ENCODE peak calls at places on chromosomes 7 and 10, in seven cellular contexts. O is H9, S is IMR-90, P is H1, T is mesendoderm, N is trophoblast cell, Q is mesenchymal stem cell. I is an unnamed sample.

GRCh38 chr7:25926891-25927625 is 224.9 kb upstream of the NFE2L3 start:
- DNase-seq in O (no peak), S (no peak), P (no peak), T (no peak), N (no peak), Q (no peak), I (no peak)

GRCh38 chr10:81548160-81548559 is 326.8 kb upstream of the NRG3 start:
- DNase-seq in O (peak), S (no peak), P (no peak), T (no peak), N (no peak), Q (no peak), I (no peak)

GRCh38 chr7:104978460-104978859 is 35.5 kb upstream of the KMT2E start:
- DNase-seq in O (no peak), S (no peak), P (no peak), T (no peak), N (no peak), Q (no peak), I (no peak)

GRCh38 chr10:87844837-87845623 is 18.3 kb downstream of the KLLN start:
- DNase-seq in O (no peak), S (peak), P (no peak), T (no peak), N (peak), Q (peak), I (no peak)

GRCh38 chr7:47351233-47352154 is 230.4 kb downstream of the TNS3 start:
- DNase-seq in O (no peak), S (no peak), P (no peak), T (peak), N (no peak), Q (no peak), I (no peak)

GRCh38 chr10:96271017-96271815 is at the start of gene BLNK:
- DNase-seq in O (no peak), S (peak), P (no peak), T (no peak), N (peak), Q (peak), I (no peak)

GRCh38 chr7:146106319-146106718 is 10.3 kb upstream of the CNTNAP2 start:
- DNase-seq in O (no peak), S (no peak), P (no peak), T (no peak), N (no peak), Q (no peak), I (no peak)

GRCh38 chr10:6701289-6701688 is 121.2 kb upstream of the PRKCQ start:
- DNase-seq in O (peak), S (no peak), P (peak), T (peak), N (no peak), Q (no peak), I (no peak)

GRCh38 chr10:89440262-89440661 is 25.9 kb downstream of the IFIT5 start:
- DNase-seq in O (no peak), S (no peak), P (no peak), T (no peak), N (no peak), Q (no peak), I (no peak)

GRCh38 chr7:157997471-157997870 is 590.2 kb downstream of the PTPRN2 start:
- DNase-seq in O (no peak), S (no peak), P (no peak), T (no peak), N (no peak), Q (no peak), I (no peak)

GRCh38 chr7:158000160-158000559 is 587.5 kb downstream of the PTPRN2 start:
- DNase-seq in O (peak), S (no peak), P (no peak), T (peak), N (no peak), Q (no peak), I (no peak)

GRCh38 chr7:157996359-157997079 is 591.1 kb downstream of the PTPRN2 start:
- DNase-seq in O (no peak), S (no peak), P (no peak), T (no peak), N (no peak), Q (no peak), I (no peak)

GRCh38 chr7:157997080-157997440 is 590.6 kb downstream of the PTPRN2 start:
- DNase-seq in O (no peak), S (no peak), P (no peak), T (no peak), N (no peak), Q (no peak), I (no peak)

GRCh38 chr7:157997991-157998505 is 589.6 kb downstream of the PTPRN2 start:
- DNase-seq in O (no peak), S (no peak), P (no peak), T (no peak), N (no peak), Q (no peak), I (no peak)
- H2AK5ac ChIP-seq in O (no peak), S (no peak), P (no peak), T (no peak), N (no peak), Q (no peak), I (no peak)

GRCh38 chr7:136957391-136957790 is 88.9 kb downstream of the CHRM2 start:
- DNase-seq in O (no peak), S (peak), P (no peak), T (no peak), N (no peak), Q (peak), I (no peak)

GRCh38 chr7:136956232-136956631 is 87.8 kb downstream of the CHRM2 start:
- DNase-seq in O (no peak), S (peak), P (no peak), T (no peak), N (no peak), Q (peak), I (no peak)

GRCh38 chr7:136958016-136958415 is 89.6 kb downstream of the CHRM2 start:
- DNase-seq in O (no peak), S (peak), P (no peak), T (no peak), N (no peak), Q (peak), I (no peak)

GRCh38 chr7:136953386-136953785 is 84.9 kb downstream of the CHRM2 start:
- DNase-seq in O (no peak), S (peak), P (no peak), T (no peak), N (peak), Q (peak), I (no peak)

DNA sequence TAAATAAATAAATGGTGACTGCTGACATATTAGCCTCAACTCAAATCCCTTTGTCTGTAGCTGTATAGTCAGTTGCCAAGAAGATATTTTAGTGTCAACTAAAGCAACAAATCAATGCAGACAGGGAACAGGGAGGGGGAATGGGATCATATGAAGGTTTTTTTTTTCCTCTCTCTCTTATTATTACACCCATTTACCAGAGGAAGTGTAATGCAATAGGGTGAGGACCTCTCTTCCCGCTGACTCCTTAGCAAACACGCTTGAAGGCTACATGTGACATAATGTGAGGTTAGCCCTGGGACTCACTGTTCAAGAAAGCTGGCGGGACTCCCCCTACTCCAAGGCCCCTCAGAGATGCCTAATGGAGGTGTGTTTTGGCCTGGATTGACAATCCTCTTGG is 88.2 kb downstream of the CHRM2 start:
- DNase-seq in O (no peak), S (peak), P (no peak), T (no peak), N (no peak), Q (peak), I (no peak)
- H2BK5ac ChIP-seq in O (no peak), S (peak), P (no peak), T (no peak), N (no peak), Q (no peak), I (no peak)

GRCh38 chr10:12340937-12341336 is 8.4 kb upstream of the CAMK1D start:
- DNase-seq in O (no peak), S (no peak), P (no peak), T (no peak), N (no peak), Q (no peak), I (no peak)

GRCh38 chr10:12337407-12337806 is 11.9 kb upstream of the CAMK1D start:
- DNase-seq in O (no peak), S (peak), P (no peak), T (no peak), N (no peak), Q (peak), I (no peak)

GRCh38 chr10:12338981-12339380 is 10.4 kb upstream of the CAMK1D start:
- DNase-seq in O (no peak), S (no peak), P (no peak), T (no peak), N (peak), Q (peak), I (no peak)

GRCh38 chr10:12340371-12340770 is 9.0 kb upstream of the CAMK1D start:
- DNase-seq in O (no peak), S (no peak), P (no peak), T (no peak), N (no peak), Q (no peak), I (no peak)

DNA sequence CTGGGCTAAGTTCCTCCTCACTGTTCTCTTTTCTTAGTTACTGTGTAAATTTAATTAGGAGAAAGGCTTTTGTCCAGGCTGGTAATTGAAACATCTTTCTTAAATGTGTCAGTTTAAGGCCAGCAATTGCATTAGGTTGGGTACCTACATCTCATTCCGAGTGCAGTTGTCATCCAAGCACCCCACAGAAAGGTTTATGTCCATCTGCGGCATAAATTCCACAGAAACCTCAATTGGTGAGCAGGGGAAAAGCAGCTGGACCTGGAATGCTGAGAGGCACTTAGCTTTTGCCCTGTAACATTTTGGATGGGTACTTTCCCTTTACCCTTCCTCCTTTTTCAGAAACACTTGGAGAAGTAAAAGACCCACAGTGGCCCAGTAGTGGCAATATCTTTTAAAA is 11.4 kb upstream of the CAMK1D start:
- DNase-seq in O (no peak), S (peak), P (no peak), T (no peak), N (no peak), Q (peak), I (no peak)
- H2AK5ac ChIP-seq in O (no peak), S (no peak), P (no peak), T (no peak), N (no peak), Q (peak), I (no peak)

GRCh38 chr10:19767876-19768275 is 48.4 kb upstream of the PLXDC2 start:
- DNase-seq in O (peak), S (no peak), P (peak), T (peak), N (peak), Q (peak), I (no peak)
- H2BK5ac ChIP-seq in O (no peak), S (no peak), P (no peak), T (no peak), N (no peak), Q (no peak), I (no peak)

GRCh38 chr10:104791471-104791870 is 150.4 kb downstream of the SORCS3 start:
- DNase-seq in O (no peak), S (no peak), P (no peak), T (peak), N (no peak), Q (no peak), I (no peak)

GRCh38 chr10:104795411-104795810 is 154.3 kb downstream of the SORCS3 start:
- DNase-seq in O (no peak), S (no peak), P (no peak), T (no peak), N (peak), Q (no peak), I (no peak)

GRCh38 chr10:104796817-104797216 is 155.7 kb downstream of the SORCS3 start:
- DNase-seq in O (no peak), S (no peak), P (no peak), T (no peak), N (no peak), Q (no peak), I (no peak)
- H2AK5ac ChIP-seq in O (no peak), S (no peak), P (no peak), T (no peak), N (no peak), Q (no peak), I (no peak)

GRCh38 chr7:14841086-14841485 is 61.5 kb downstream of the DGKB start:
- DNase-seq in O (no peak), S (no peak), P (no peak), T (no peak), N (peak), Q (no peak), I (no peak)
- H2BK5ac ChIP-seq in O (no peak), S (no peak), P (no peak), T (no peak), N (no peak), Q (no peak), I (no peak)

GRCh38 chr10:126667568-126667967 is 2.9 kb downstream of the C10orf90 start:
- DNase-seq in O (no peak), S (no peak), P (no peak), T (no peak), N (no peak), Q (no peak), I (no peak)

GRCh38 chr10:126670056-126670743 is at the start of gene C10orf90:
- DNase-seq in O (no peak), S (no peak), P (no peak), T (no peak), N (no peak), Q (no peak), I (no peak)

GRCh38 chr10:126669188-126669587 is 1.3 kb downstream of the C10orf90 start:
- DNase-seq in O (no peak), S (no peak), P (no peak), T (no peak), N (no peak), Q (no peak), I (no peak)

GRCh38 chr10:126670886-126671285 is 393 bp upstream of the C10orf90 start:
- DNase-seq in O (no peak), S (no peak), P (no peak), T (no peak), N (no peak), Q (no peak), I (no peak)

DNA sequence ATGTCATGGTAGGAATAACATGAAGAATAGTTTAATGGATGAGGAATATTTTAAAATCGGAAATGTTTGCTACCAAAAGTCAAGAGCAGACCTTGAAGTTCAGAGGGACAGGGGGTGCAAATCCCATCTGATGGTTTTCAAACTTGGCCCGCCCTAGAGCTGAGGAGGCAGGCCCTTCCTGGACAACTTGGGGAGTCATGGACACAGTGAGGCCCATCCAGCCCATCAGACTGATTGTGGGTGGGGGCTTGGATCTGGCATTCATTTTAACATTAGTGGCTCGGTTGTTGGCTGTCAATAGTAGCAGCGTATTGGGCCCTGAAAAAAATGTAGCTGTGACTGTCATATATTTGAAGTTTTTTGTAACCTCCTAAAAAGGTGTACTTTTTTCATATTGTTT is 2.0 kb downstream of the C10orf90 start:
- DNase-seq in O (no peak), S (no peak), P (no peak), T (no peak), N (no peak), Q (no peak), I (no peak)
- H2AK5ac ChIP-seq in O (no peak), S (no peak), P (no peak), T (no peak), N (no peak), Q (no peak), I (no peak)

DNA sequence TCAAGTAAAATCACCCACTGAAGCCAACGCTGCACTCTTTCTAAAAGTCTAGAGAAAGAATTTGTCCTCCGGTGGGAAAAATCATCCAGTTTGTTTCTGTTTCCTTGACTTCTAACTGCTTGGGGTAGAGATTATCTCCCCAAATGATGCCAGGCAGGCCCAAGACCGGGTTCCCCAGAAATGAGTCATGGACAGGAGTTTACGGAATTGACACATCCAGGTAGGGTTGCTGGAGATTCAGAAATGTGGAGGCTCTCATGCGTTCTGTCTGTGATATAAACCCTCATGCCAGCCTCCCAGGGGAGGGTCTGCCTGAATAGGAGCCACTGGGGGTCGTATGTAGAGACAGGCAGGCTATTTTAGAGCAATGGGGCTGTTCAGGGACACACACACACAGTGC is 230.9 kb downstream of the TCERG1L start:
- DNase-seq in O (no peak), S (no peak), P (no peak), T (no peak), N (no peak), Q (no peak), I (no peak)
- H2BK5ac ChIP-seq in O (no peak), S (no peak), P (no peak), T (no peak), N (no peak), Q (no peak), I (peak)